ENCODE peak calls at places on chromosomes 11 and 22, in four cellular contexts. Z, H, B and X are unnamed samples.

GRCh38 chr22:26229910-26230309 is 60.6 kb downstream of the SEZ6L start:
- DNase-seq in Z (no peak), H (no peak), B (no peak), X (no peak)

GRCh38 chr11:133894956-133895549 is 49.7 kb upstream of the SPATA19 start:
- DNase-seq in Z (no peak), H (no peak), B (no peak), X (no peak)

GRCh38 chr22:19663821-19664325 is 50.4 kb upstream of the SEPTIN5 start:
- DNase-seq in Z (no peak), H (no peak), B (no peak), X (no peak)

GRCh38 chr22:42780070-42780540 is 59.4 kb upstream of the A4GALT start:
- DNase-seq in Z (no peak), H (peak), B (peak), X (peak)

GRCh38 chr22:48316876-48317250 is 1510.8 kb downstream of the BRD1 start:
- DNase-seq in Z (no peak), H (no peak), B (no peak), X (no peak)

GRCh38 chr11:34165786-34166557 is 60.5 kb downstream of the NAT10 start:
- DNase-seq in Z (no peak), H (no peak), B (no peak), X (no peak)

GRCh38 chr11:10118830-10119229 is 175.2 kb downstream of the SBF2 start:
- DNase-seq in Z (no peak), H (no peak), B (no peak), X (no peak)

GRCh38 chr11:119108151-119108856 is 1.2 kb downstream of the C2CD2L start:
- DNase-seq in Z (peak), H (no peak), B (peak), X (no peak)

GRCh38 chr11:84214557-84214956 is 928.4 kb upstream of the CCDC90B start:
- DNase-seq in Z (no peak), H (no peak), B (no peak), X (no peak)

GRCh38 chr22:43885319-43885671 is 6.5 kb downstream of the PNPLA5 start:
- DNase-seq in Z (no peak), H (no peak), B (no peak), X (no peak)

GRCh38 chr11:16685914-16686313 is 52.5 kb upstream of the C11orf58 start:
- DNase-seq in Z (no peak), H (no peak), B (no peak), X (no peak)

GRCh38 chr11:68013611-68014156 is 3.6 kb downstream of the ALDH3B1 start:
- DNase-seq in Z (no peak), H (no peak), B (no peak), X (no peak)

GRCh38 chr11:86594746-86595145 is 77.7 kb downstream of the ME3 start:
- DNase-seq in Z (no peak), H (no peak), B (no peak), X (no peak)

GRCh38 chr11:18233912-18234311 is 2.7 kb downstream of the SAA4 start:
- DNase-seq in Z (no peak), H (no peak), B (no peak), X (no peak)